ENCODE peak calls at places on chromosome 7, in five cellular contexts. P, L, C, X and E are unnamed samples.

GRCh38 chr7:39896840-39897239 is 53.2 kb upstream of the CDK13 start:
- DNase-seq in P (no peak), L (no peak), C (no peak), X (no peak), E (no peak)

GRCh38 chr7:18975276-18975675 is 142.2 kb downstream of the TWIST1 start:
- DNase-seq in P (no peak), L (no peak), C (no peak), X (no peak), E (no peak)

GRCh38 chr7:156823441-156823840 is 69.5 kb downstream of the LMBR1 start:
- DNase-seq in P (no peak), L (no peak), C (peak), X (no peak), E (no peak)

GRCh38 chr7:154330318-154330717 is 278.1 kb downstream of the DPP6 start:
- DNase-seq in P (no peak), L (no peak), C (no peak), X (no peak), E (no peak)

GRCh38 chr7:94394399-94395140 is at the start of gene COL1A2:
- DNase-seq in P (no peak), L (no peak), C (peak), X (peak), E (peak)

GRCh38 chr7:43905209-43905946 is 1.0 kb downstream of the URGCP start:
- DNase-seq in P (no peak), L (no peak), C (peak), X (peak), E (peak)

GRCh38 chr7:27678617-27679260 is 16.1 kb upstream of the HIBADH start:
- DNase-seq in P (no peak), L (no peak), C (peak), X (no peak), E (no peak)

GRCh38 chr7:103941978-103942377 is 47.5 kb downstream of the RELN start:
- DNase-seq in P (no peak), L (no peak), C (no peak), X (no peak), E (no peak)

GRCh38 chr7:34821965-34822558 is 164.0 kb downstream of the NPSR1 start:
- DNase-seq in P (no peak), L (no peak), C (no peak), X (no peak), E (no peak)

GRCh38 chr7:78939669-78940068 is 513.8 kb downstream of the MAGI2 start:
- DNase-seq in P (no peak), L (no peak), C (no peak), X (no peak), E (no peak)

GRCh38 chr7:91353923-91354322 is 89.7 kb downstream of the FZD1 start:
- DNase-seq in P (no peak), L (no peak), C (no peak), X (no peak), E (no peak)

GRCh38 chr7:372939-373791 is 83.2 kb downstream of the FOXL3 start:
- DNase-seq in P (no peak), L (no peak), C (no peak), X (peak), E (peak)

GRCh38 chr7:45943986-45944385 is 22.9 kb upstream of the IGFBP3 start:
- DNase-seq in P (no peak), L (no peak), C (no peak), X (no peak), E (no peak)

GRCh38 chr7:96303105-96303685 is 18.7 kb downstream of the SLC25A13 start:
- DNase-seq in P (no peak), L (no peak), C (peak), X (no peak), E (no peak)

GRCh38 chr7:114901771-114902170 is 20.1 kb upstream of the MDFIC start:
- DNase-seq in P (no peak), L (no peak), C (peak), X (no peak), E (no peak)

GRCh38 chr7:103704701-103705100 is 258.7 kb upstream of the SLC26A5 start:
- DNase-seq in P (no peak), L (no peak), C (no peak), X (no peak), E (no peak)

GRCh38 chr7:72039460-72039859 is 372.7 kb downstream of the CALN1 start:
- DNase-seq in P (no peak), L (no peak), C (no peak), X (no peak), E (no peak)